ENCODE peak calls at places on chromosomes 7 and 10, in eight cellular contexts. U is PC-9, K is PC-3, N is GM23338, I is HCT116, P is GM23248, X is SK-N-SH, T is hepatocyte. G is an unnamed sample. For H3K9me2, the result is how much of the 10 kb centered on the place peaks cover.

GRCh38 chr10:130141878-130142277 is 5.7 kb downstream of the GLRX3 start:
- DNase-seq in U (no peak), K (no peak), N (no peak), I (no peak), P (no peak), X (no peak), T (no peak), G (peak)

GRCh38 chr10:34181545-34182300 is 633.4 kb downstream of the PARD3 start:
- DNase-seq in U (no peak), K (no peak), N (peak), I (no peak), P (peak), X (peak), T (peak), G (no peak)

GRCh38 chr10:132272061-132272766 is 35.5 kb downstream of the STK32C start:
- DNase-seq in U (no peak), K (no peak), N (no peak), I (no peak), P (peak), X (no peak), T (peak), G (no peak)

GRCh38 chr10:55370021-55370420 is 569.0 kb upstream of the PCDH15 start:
- DNase-seq in U (no peak), K (peak), N (no peak), I (no peak), P (peak), X (peak), T (peak), G (no peak)

GRCh38 chr7:2560175-2560695 is 1.5 kb downstream of the IQCE start:
- DNase-seq in U (no peak), K (peak), N (no peak), I (no peak), P (peak), X (peak), T (no peak), G (no peak)

GRCh38 chr7:26681819-26682418 is 182.5 kb downstream of the SKAP2 start:
- DNase-seq in U (no peak), K (peak), N (peak), I (no peak), P (peak), X (peak), T (peak), G (peak)

GRCh38 chr7:133290676-133291332 is 37.9 kb downstream of the EXOC4 start:
- DNase-seq in U (no peak), K (no peak), N (no peak), I (no peak), P (no peak), X (no peak), T (no peak), G (no peak)

GRCh38 chr7:73704640-73705550 is 14.6 kb downstream of the STX1A start:
- DNase-seq in U (peak), K (peak), N (no peak), I (no peak), P (no peak), X (peak), T (peak), G (no peak)

GRCh38 chr7:23759556-23760391 is 49.8 kb downstream of the STK31 start:
- DNase-seq in U (peak), K (peak), N (no peak), I (peak), P (no peak), X (no peak), T (no peak), G (no peak)

GRCh38 chr7:51288896-51289607 is 27.6 kb downstream of the COBL start:
- DNase-seq in U (peak), K (peak), N (peak), I (no peak), P (no peak), X (no peak), T (no peak), G (no peak)

GRCh38 chr10:60139798-60140566 is 233.6 kb upstream of the CCDC6 start:
- DNase-seq in U (peak), K (peak), N (peak), I (no peak), P (peak), X (no peak), T (peak), G (no peak)

GRCh38 chr10:112663181-112663879 is 216.3 kb downstream of the VTI1A start:
- DNase-seq in U (peak), K (peak), N (no peak), I (peak), P (peak), X (no peak), T (no peak), G (no peak)

GRCh38 chr10:30865141-30865926 is 166.3 kb downstream of the ZNF438 start:
- DNase-seq in U (no peak), K (no peak), N (no peak), I (no peak), P (no peak), X (no peak), T (no peak), G (no peak)

GRCh38 chr10:35133586-35133985 is 6.9 kb downstream of the CREM start:
- DNase-seq in U (no peak), K (no peak), N (no peak), I (no peak), P (no peak), X (no peak), T (no peak), G (no peak)

GRCh38 chr10:103592186-103593021 is 98.9 kb downstream of the NEURL1 start:
- DNase-seq in U (peak), K (peak), N (peak), I (peak), P (peak), X (peak), T (peak), G (peak)

GRCh38 chr7:805261-805660 is 27.0 kb upstream of the SUN1 start:
- DNase-seq in U (no peak), K (no peak), N (no peak), I (no peak), P (peak), X (no peak), T (peak), G (no peak)

GRCh38 chr7:117946201-117946633 is 73.0 kb upstream of the CTTNBP2 start:
- DNase-seq in U (no peak), K (peak), N (peak), I (no peak), P (no peak), X (no peak), T (no peak), G (no peak)

GRCh38 chr7:147646568-147646967 is 944.0 kb upstream of the C7orf33 start:
- DNase-seq in U (no peak), K (no peak), N (no peak), I (no peak), P (no peak), X (no peak), T (peak), G (no peak)

GRCh38 chr7:134605978-134606923 is 40.4 kb upstream of the BPGM start:
- DNase-seq in U (peak), K (peak), N (peak), I (peak), P (peak), X (peak), T (peak), G (peak)

GRCh38 chr10:89314676-89315075 is 12.8 kb downstream of the IFIT2 start:
- DNase-seq in U (no peak), K (no peak), N (no peak), I (no peak), P (peak), X (no peak), T (no peak), G (no peak)

GRCh38 chr7:155769701-155770100 is 42.6 kb downstream of the SHH start:
- DNase-seq in U (no peak), K (no peak), N (no peak), I (no peak), P (peak), X (no peak), T (peak), G (no peak)

GRCh38 chr7:101863598-101863997 is 46.2 kb downstream of the CUX1 start:
- DNase-seq in U (no peak), K (no peak), N (no peak), I (no peak), P (no peak), X (no peak), T (no peak), G (peak)

GRCh38 chr7:101862280-101863220 is 45.1 kb downstream of the CUX1 start:
- DNase-seq in U (no peak), K (no peak), N (peak), I (no peak), P (no peak), X (no peak), T (no peak), G (peak)

GRCh38 chr7:101859411-101860106 is 42.1 kb downstream of the CUX1 start:
- DNase-seq in U (no peak), K (no peak), N (no peak), I (no peak), P (peak), X (no peak), T (no peak), G (peak)

GRCh38 chr7:101860316-101861222 is 43.1 kb downstream of the CUX1 start:
- DNase-seq in U (no peak), K (no peak), N (no peak), I (no peak), P (no peak), X (no peak), T (no peak), G (peak)

GRCh38 chr7:101861223-101861775 is 43.9 kb downstream of the CUX1 start:
- DNase-seq in U (no peak), K (no peak), N (no peak), I (no peak), P (no peak), X (no peak), T (no peak), G (peak)
- H3K27ac ChIP-seq in U (no peak), K (no peak), N (peak), I (no peak), P (no peak), X (no peak), T (no peak), G (peak)

DNA sequence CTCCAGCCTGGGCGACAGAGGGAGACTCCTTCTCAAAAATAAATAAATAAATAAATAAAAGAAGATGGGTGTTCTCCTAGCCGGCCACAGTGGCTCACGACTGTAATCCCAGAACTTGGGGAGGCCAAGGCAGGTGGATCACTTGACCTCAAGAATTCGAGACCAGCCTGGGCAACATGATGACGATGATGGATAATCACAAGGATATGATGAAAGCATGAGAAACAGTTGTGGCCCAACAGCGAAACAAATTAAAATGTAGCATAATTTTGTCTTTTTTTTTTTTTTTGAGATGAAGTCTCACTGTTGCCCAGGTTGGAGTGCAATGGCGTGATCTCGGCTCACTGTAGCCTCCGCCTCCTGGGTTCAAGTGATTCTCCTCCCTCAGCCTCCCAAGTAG is 12.9 kb downstream of the ZNF786 start:
- DNase-seq in U (no peak), K (no peak), N (no peak), I (no peak), P (no peak), X (no peak), T (no peak), G (no peak)
- H3K9me2 ChIP-seq in U (under half), K (under half), N (under half), I (under half), P (under half), X (under half), T (under half), G (under half)

DNA sequence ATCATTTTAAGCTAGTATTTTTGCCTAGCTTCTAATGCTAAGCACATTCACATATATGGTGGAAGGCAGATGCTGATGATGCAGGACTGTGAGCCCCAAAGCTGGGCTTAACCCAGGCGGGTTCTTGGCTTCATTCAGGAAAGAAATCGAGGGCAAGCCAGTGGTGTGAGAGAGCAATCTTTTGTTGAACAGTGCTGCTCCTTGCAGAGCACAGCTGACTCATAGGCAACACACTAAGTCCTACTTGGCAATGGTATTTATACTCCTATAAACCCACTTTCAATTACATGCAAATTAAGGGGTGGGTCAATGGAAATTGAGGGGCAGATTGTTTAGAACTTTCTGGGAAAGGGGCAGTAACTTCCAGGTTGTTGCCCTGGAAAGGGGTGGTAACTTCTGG is 42.0 kb upstream of the CELF2 start:
- DNase-seq in U (no peak), K (no peak), N (no peak), I (no peak), P (peak), X (no peak), T (no peak), G (no peak)
- H3K4me3 ChIP-seq in U (no peak), K (no peak), N (no peak), I (no peak), P (no peak), X (no peak), T (no peak), G (no peak)

DNA sequence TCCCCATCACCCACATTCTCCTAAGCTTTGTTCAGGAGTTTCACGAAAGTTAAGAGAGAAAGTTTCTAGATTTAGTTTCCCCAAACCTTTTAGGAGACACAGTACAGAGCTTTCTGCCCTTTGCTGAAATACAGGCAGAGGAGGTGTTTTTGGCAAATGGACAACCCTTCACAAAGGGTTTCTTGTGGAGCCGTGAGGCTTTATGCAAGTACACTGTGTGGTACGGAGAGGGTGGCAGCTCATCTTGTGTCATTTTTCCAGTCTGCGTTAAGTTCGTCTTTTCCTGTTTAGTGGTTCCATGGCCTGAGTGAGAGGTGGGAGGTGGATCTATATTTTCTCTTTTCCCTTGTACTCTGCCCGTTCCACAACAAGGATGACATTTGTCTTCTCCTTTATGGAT is 215.5 kb upstream of the PRKCQ start:
- DNase-seq in U (no peak), K (no peak), N (peak), I (no peak), P (no peak), X (no peak), T (no peak), G (no peak)
- H3K27ac ChIP-seq in U (no peak), K (no peak), N (peak), I (no peak), P (no peak), X (no peak), T (no peak), G (no peak)

GRCh38 chr10:4816966-4817365 is 9.0 kb upstream of the AKR1E2 start:
- DNase-seq in U (no peak), K (no peak), N (no peak), I (no peak), P (no peak), X (no peak), T (no peak), G (no peak)
- H3K9me2 ChIP-seq in U (under half), K (under half), N (under half), I (under half), P (under half), X (under half), T (under half), G (under half)

GRCh38 chr7:141071260-141071854 is 2.5 kb upstream of the TMEM178B start:
- DNase-seq in U (no peak), K (peak), N (peak), I (peak), P (peak), X (peak), T (peak), G (peak)
- H3K4me3 ChIP-seq in U (no peak), K (peak), N (peak), I (no peak), P (peak), X (peak), T (no peak), G (peak)

GRCh38 chr10:12081470-12081869 is 12.7 kb downstream of the DHTKD1 start:
- DNase-seq in U (no peak), K (no peak), N (no peak), I (no peak), P (no peak), X (no peak), T (no peak), G (no peak)
- H3K27ac ChIP-seq in U (no peak), K (peak), N (no peak), I (peak), P (no peak), X (peak), T (no peak), G (no peak)

G was measured in OCI-LY7.